ENCODE peak calls at places on chromosomes 13 and 19, in six cellular contexts. U, Y, J, O, X and N are unnamed samples.

GRCh38 chr13:51717786-51718398 is 86.1 kb downstream of the DHRS12 start:
- DNase-seq in U (peak; percentile 22), Y (no peak), J (no peak), O (no peak), X (no peak), N (peak; percentile 43)

GRCh38 chr19:48719263-48720171 is at the start of gene MAMSTR:
- DNase-seq in U (no peak), Y (no peak), J (no peak), O (no peak), X (peak; percentile 44), N (no peak)

GRCh38 chr19:42081584-42082258 is 5.8 kb downstream of the ZNF574 start:
- DNase-seq in U (peak; percentile 65), Y (no peak), J (no peak), O (peak; percentile 54), X (no peak), N (peak; percentile 77)

GRCh38 chr19:854549-854948 is 2.4 kb downstream of the ELANE start:
- DNase-seq in U (no peak), Y (no peak), J (no peak), O (no peak), X (no peak), N (no peak)

GRCh38 chr13:72205773-72206172 is 338.8 kb upstream of the DACH1 start:
- DNase-seq in U (no peak), Y (no peak), J (no peak), O (peak; percentile 74), X (no peak), N (no peak)

GRCh38 chr13:102580552-102581169 is 16.1 kb upstream of the TPP2 start:
- DNase-seq in U (peak; percentile 80), Y (no peak), J (no peak), O (peak; percentile 76), X (no peak), N (peak; percentile 85)

GRCh38 chr19:38028913-38029565 is 122.0 kb downstream of the SIPA1L3 start:
- DNase-seq in U (peak; percentile 44), Y (no peak), J (no peak), O (peak; percentile 63), X (no peak), N (no peak)

GRCh38 chr13:51262501-51263211 is 40.5 kb downstream of the FAM124A start:
- DNase-seq in U (no peak), Y (no peak), J (no peak), O (no peak), X (no peak), N (no peak)

GRCh38 chr19:29947871-29948270 is 5.8 kb downstream of the URI1 start:
- DNase-seq in U (no peak), Y (no peak), J (no peak), O (no peak), X (no peak), N (no peak)

GRCh38 chr13:51437550-51438127 is 15.2 kb downstream of the INTS6 start:
- DNase-seq in U (no peak), Y (no peak), J (no peak), O (no peak), X (no peak), N (no peak)

GRCh38 chr13:113839536-113840204 is 24.2 kb downstream of the GAS6 start:
- DNase-seq in U (no peak), Y (no peak), J (no peak), O (no peak), X (peak; percentile 77), N (no peak)

GRCh38 chr19:46860846-46861690 is at the start of gene ARHGAP35:
- DNase-seq in U (no peak), Y (no peak), J (peak; percentile 41), O (no peak), X (peak; percentile 45), N (peak; percentile 86)

GRCh38 chr13:72726721-72727416 is 560 bp downstream of the MZT1 start:
- DNase-seq in U (no peak), Y (peak; percentile 43), J (peak; percentile 57), O (peak; percentile 6), X (peak; percentile 51), N (peak; percentile 55)

GRCh38 chr19:31119951-31120690 is 229.1 kb downstream of the TSHZ3 start:
- DNase-seq in U (no peak), Y (no peak), J (no peak), O (peak; percentile 24), X (no peak), N (no peak)

GRCh38 chr19:16877581-16877980 is 11.2 kb upstream of the F2RL3 start:
- DNase-seq in U (no peak), Y (no peak), J (no peak), O (no peak), X (no peak), N (no peak)

GRCh38 chr13:98490195-98490771 is 86.6 kb downstream of the STK24 start:
- DNase-seq in U (no peak), Y (no peak), J (no peak), O (no peak), X (no peak), N (no peak)

GRCh38 chr13:84076280-84076679 is 194.0 kb upstream of the SLITRK1 start:
- DNase-seq in U (no peak), Y (no peak), J (no peak), O (no peak), X (no peak), N (no peak)

GRCh38 chr19:16153582-16154336 is 10.3 kb downstream of the HSH2D start:
- DNase-seq in U (no peak), Y (no peak), J (no peak), O (no peak), X (no peak), N (no peak)

GRCh38 chr13:58165617-58166016 is 534.1 kb downstream of the PCDH17 start:
- DNase-seq in U (no peak), Y (no peak), J (no peak), O (no peak), X (no peak), N (no peak)

GRCh38 chr13:36789061-36789460 is 30.0 kb upstream of the RFXAP start:
- DNase-seq in U (peak; percentile 8), Y (no peak), J (no peak), O (no peak), X (no peak), N (peak; percentile 34)

GRCh38 chr13:110387451-110388140 is 80.5 kb downstream of the COL4A2 start:
- DNase-seq in U (peak; percentile 84), Y (no peak), J (no peak), O (peak; percentile 68), X (peak; percentile 82), N (no peak)
- H3K4me3 ChIP-seq in U (no peak overlapping the region), Y (no peak overlapping the region), J (peak overlapping the region; percentile 18), O (no peak overlapping the region), X (peak overlapping the region; percentile 28), N (no peak overlapping the region)

GRCh38 chr13:95117092-95117491 is 184.2 kb downstream of the ABCC4 start:
- DNase-seq in U (no peak), Y (no peak), J (no peak), O (no peak), X (no peak), N (no peak)
- TF ChIP-seq CTCF in U (no peak), Y (no peak), J (no peak), O (no peak), X (no peak), N (no peak)

GRCh38 chr19:19460258-19460731 is 54.8 kb downstream of the GATAD2A start:
- DNase-seq in U (peak; percentile 40), Y (peak; percentile 22), J (no peak), O (no peak), X (no peak), N (peak; percentile 31)

GRCh38 chr19:19459707-19460251 is 54.3 kb downstream of the GATAD2A start:
- DNase-seq in U (peak; percentile 87), Y (peak; percentile 87), J (no peak), O (peak; percentile 60), X (peak; percentile 64), N (peak; percentile 79)

GRCh38 chr19:19461671-19462622 is 53.4 kb downstream of the TSSK6 start:
- DNase-seq in U (no peak), Y (no peak), J (no peak), O (peak; percentile 66), X (peak; percentile 85), N (peak; percentile 54)

GRCh38 chr19:19461306-19461670 is 54.1 kb downstream of the TSSK6 start:
- DNase-seq in U (no peak), Y (no peak), J (no peak), O (no peak), X (no peak), N (peak; percentile 7)

DNA sequence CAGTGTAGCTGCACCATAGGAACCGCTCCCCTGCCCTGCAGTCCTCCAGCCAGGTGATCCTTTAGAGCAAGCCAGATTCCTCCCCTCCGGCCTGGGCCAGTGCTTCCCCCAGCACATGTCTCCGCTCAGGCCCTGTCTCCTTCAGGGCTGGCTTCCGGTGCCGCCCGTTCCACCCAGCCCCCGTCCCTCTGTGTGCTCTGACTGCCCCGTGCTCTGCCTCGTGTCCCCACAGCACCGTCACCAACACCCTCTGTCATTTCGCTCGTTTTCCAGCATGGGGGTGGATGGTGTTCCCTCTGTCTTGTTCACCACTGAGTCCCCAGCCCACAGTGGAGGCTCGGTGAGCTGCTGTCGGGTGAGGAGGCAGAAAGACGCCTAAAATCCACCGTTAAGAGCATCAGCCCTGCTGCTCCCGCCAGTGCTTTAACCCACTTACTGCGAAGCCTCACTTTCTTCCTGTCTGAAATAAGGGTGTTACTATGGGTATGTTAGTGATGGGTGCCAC is 54.5 kb downstream of the TSSK6 start:
- DNase-seq in U (peak; percentile 30), Y (peak; percentile 55), J (peak; percentile 65), O (no peak), X (peak; percentile 77), N (peak; percentile 70)
- H3K4me3 ChIP-seq in U (no peak overlapping the region), Y (peak overlapping the region; percentile 29), J (no peak overlapping the region), O (no peak overlapping the region), X (peak overlapping the region; percentile 7), N (no peak overlapping the region)

GRCh38 chr19:57436392-57436791 is 1.3 kb downstream of the ZNF749 start:
- DNase-seq in U (no peak), Y (no peak), J (no peak), O (no peak), X (no peak), N (peak; percentile 5)

GRCh38 chr19:57434386-57435061 is 601 bp upstream of the ZNF749 start:
- DNase-seq in U (no peak), Y (no peak), J (no peak), O (no peak), X (no peak), N (peak; percentile 64)

GRCh38 chr19:57437931-57438330 is 2.8 kb downstream of the ZNF749 start:
- DNase-seq in U (peak; percentile 18), Y (no peak), J (no peak), O (no peak), X (no peak), N (peak; percentile 54)

GRCh38 chr19:57438925-57439324 is 3.8 kb downstream of the ZNF749 start:
- DNase-seq in U (no peak), Y (no peak), J (no peak), O (no peak), X (no peak), N (no peak)

DNA sequence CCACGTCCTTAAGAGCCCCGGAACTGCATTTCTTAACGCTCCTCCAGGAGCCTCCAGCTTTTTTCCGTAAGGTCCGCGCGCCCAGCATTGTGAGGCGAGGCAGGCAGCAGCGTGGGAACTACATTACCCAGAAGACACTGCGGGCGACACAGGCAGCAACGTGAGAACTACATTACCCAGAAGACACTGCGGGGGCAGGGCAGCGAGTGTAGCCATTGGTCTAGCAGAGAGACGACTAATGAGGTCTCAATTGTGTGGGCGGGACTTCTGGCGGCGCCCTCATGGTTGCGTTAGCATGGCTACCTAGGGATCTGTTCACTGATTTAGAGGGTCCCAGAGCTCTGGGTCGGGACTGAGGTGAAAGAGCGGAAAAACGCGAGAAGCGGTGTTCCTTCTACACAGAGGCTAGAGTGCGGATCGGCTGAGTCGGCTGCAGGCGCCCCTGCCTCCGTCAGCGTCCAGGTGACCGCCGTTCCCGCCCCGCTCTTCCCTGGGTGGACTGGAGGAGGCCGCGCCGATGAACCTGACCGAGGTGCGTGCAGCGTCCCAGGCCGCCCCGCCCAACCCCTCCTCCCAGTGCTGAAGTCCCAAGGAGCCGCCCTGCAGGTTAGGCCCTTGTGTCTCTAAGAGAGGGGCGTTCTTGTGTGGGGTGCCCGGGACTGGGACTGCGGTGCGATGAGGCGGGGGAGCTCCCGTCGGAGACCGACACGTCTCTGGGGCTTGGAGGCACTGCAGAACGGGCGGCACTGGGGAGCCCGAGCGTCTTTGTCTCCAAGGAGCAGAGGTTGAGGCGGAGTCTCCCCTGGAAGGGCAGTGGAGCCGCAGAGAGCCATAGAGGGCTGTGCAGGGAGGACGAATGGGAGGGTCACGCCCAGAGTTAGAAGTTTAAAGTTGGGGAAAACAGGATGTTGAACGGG is at the start of gene ZNF749:
- DNase-seq in U (peak; percentile 97), Y (peak; percentile 99), J (peak; percentile 98), O (peak; percentile 98), X (peak; percentile 99), N (peak; percentile 99)
- TF ChIP-seq CTCF in U (no peak), Y (no peak), J (no peak), O (no peak), X (no peak), N (no peak)